ENCODE peak calls at places on chromosomes 6 and 20, in seven cellular contexts. One of them, this sample, is unnamed.
A peak's percentile ranks its signal among the peaks of the same experiment; 100 is the strongest.

GRCh38 chr20:17593902-17594301 is 24.0 kb downstream of the DSTN start:
- DNase-seq in GM12878: no peak
- DNase-seq in ovary: no peak
- DNase-seq in body of pancreas: no peak
- DNase-seq in IMR-90: no peak
- DNase-seq in uterus: no peak
- DNase-seq in tibial nerve: no peak
- DNase-seq in this sample: no peak

GRCh38 chr20:32445539-32446273 is 87.6 kb downstream of the ASXL1 start:
- DNase-seq in GM12878: no peak
- DNase-seq in ovary: no peak
- DNase-seq in body of pancreas: no peak
- DNase-seq in IMR-90: no peak
- DNase-seq in uterus: no peak
- DNase-seq in tibial nerve: peak; percentile 13
- DNase-seq in this sample: no peak

GRCh38 chr6:42049116-42049809 is 1.1 kb upstream of the TAF8 start:
- DNase-seq in GM12878: no peak
- DNase-seq in ovary: peak; percentile 62
- DNase-seq in body of pancreas: no peak
- DNase-seq in IMR-90: no peak
- DNase-seq in uterus: peak; percentile 39
- DNase-seq in tibial nerve: no peak
- DNase-seq in this sample: no peak

GRCh38 chr6:15654250-15654649 is 8.6 kb downstream of the DTNBP1 start:
- DNase-seq in GM12878: no peak
- DNase-seq in ovary: no peak
- DNase-seq in body of pancreas: no peak
- DNase-seq in IMR-90: peak; percentile 4
- DNase-seq in uterus: no peak
- DNase-seq in tibial nerve: no peak
- DNase-seq in this sample: no peak

GRCh38 chr20:56032251-56032650 is 26.9 kb upstream of the CBLN4 start:
- DNase-seq in GM12878: no peak
- DNase-seq in ovary: no peak
- DNase-seq in body of pancreas: no peak
- DNase-seq in IMR-90: no peak
- DNase-seq in uterus: no peak
- DNase-seq in tibial nerve: no peak
- DNase-seq in this sample: no peak

GRCh38 chr6:36721369-36722140 is 23.9 kb downstream of the RAB44 start:
- DNase-seq in GM12878: no peak
- DNase-seq in ovary: no peak
- DNase-seq in body of pancreas: no peak
- DNase-seq in IMR-90: no peak
- DNase-seq in uterus: no peak
- DNase-seq in tibial nerve: no peak
- DNase-seq in this sample: no peak

GRCh38 chr6:52981215-52981910 is 13.7 kb downstream of the GSTA4 start:
- DNase-seq in GM12878: no peak
- DNase-seq in ovary: no peak
- DNase-seq in body of pancreas: no peak
- DNase-seq in IMR-90: no peak
- DNase-seq in uterus: no peak
- DNase-seq in tibial nerve: no peak
- DNase-seq in this sample: no peak

GRCh38 chr20:51758978-51759544 is 9.1 kb downstream of the ATP9A start:
- DNase-seq in GM12878: no peak
- DNase-seq in ovary: no peak
- DNase-seq in body of pancreas: no peak
- DNase-seq in IMR-90: no peak
- DNase-seq in uterus: no peak
- DNase-seq in tibial nerve: no peak
- DNase-seq in this sample: no peak

GRCh38 chr6:32967151-32968091 is 973 bp upstream of the BRD2 start:
- DNase-seq in GM12878: no peak
- DNase-seq in ovary: no peak
- DNase-seq in body of pancreas: peak; percentile 62
- DNase-seq in IMR-90: peak; percentile 49
- DNase-seq in uterus: no peak
- DNase-seq in tibial nerve: no peak
- DNase-seq in this sample: peak; percentile 45

GRCh38 chr6:138546733-138547185 is 47.5 kb upstream of the NHSL1 start:
- DNase-seq in GM12878: no peak
- DNase-seq in ovary: no peak
- DNase-seq in body of pancreas: no peak
- DNase-seq in IMR-90: peak; percentile 67
- DNase-seq in uterus: no peak
- DNase-seq in tibial nerve: no peak
- DNase-seq in this sample: no peak

GRCh38 chr6:22363166-22363965 is 66.5 kb upstream of the PRL start:
- DNase-seq in GM12878: no peak
- DNase-seq in ovary: no peak
- DNase-seq in body of pancreas: no peak
- DNase-seq in IMR-90: no peak
- DNase-seq in uterus: no peak
- DNase-seq in tibial nerve: no peak
- DNase-seq in this sample: no peak

GRCh38 chr6:135753196-135753595 is 98.3 kb upstream of the PDE7B start:
- DNase-seq in GM12878: no peak
- DNase-seq in ovary: no peak
- DNase-seq in body of pancreas: no peak
- DNase-seq in IMR-90: no peak
- DNase-seq in uterus: no peak
- DNase-seq in tibial nerve: no peak
- DNase-seq in this sample: no peak

GRCh38 chr6:64280569-64280968 is 645.0 kb downstream of the PHF3 start:
- DNase-seq in GM12878: no peak
- DNase-seq in ovary: no peak
- DNase-seq in body of pancreas: peak; percentile 6
- DNase-seq in IMR-90: peak; percentile 65
- DNase-seq in uterus: no peak
- DNase-seq in tibial nerve: no peak
- DNase-seq in this sample: no peak

GRCh38 chr6:134080171-134080795 is 27.9 kb upstream of the SLC2A12 start:
- DNase-seq in GM12878: no peak
- DNase-seq in ovary: no peak
- DNase-seq in body of pancreas: no peak
- DNase-seq in IMR-90: no peak
- DNase-seq in uterus: no peak
- DNase-seq in tibial nerve: no peak
- DNase-seq in this sample: no peak

GRCh38 chr6:135258970-135259369 is 77.9 kb downstream of the MYB start:
- DNase-seq in GM12878: no peak
- DNase-seq in ovary: no peak
- DNase-seq in body of pancreas: no peak
- DNase-seq in IMR-90: no peak
- DNase-seq in uterus: no peak
- DNase-seq in tibial nerve: no peak
- DNase-seq in this sample: no peak

GRCh38 chr20:62622877-62623487 is 19.3 kb upstream of the SLCO4A1 start:
- DNase-seq in GM12878: no peak
- DNase-seq in ovary: peak; percentile 35
- DNase-seq in body of pancreas: no peak
- DNase-seq in IMR-90: no peak
- DNase-seq in uterus: no peak
- DNase-seq in tibial nerve: no peak
- DNase-seq in this sample: no peak
- TF ChIP-seq POLR2A in GM12878: no peak
- TF ChIP-seq POLR2A in ovary: no peak
- TF ChIP-seq POLR2A in body of pancreas: no peak
- TF ChIP-seq POLR2A in IMR-90: no peak
- TF ChIP-seq POLR2A in uterus: no peak
- TF ChIP-seq POLR2A in tibial nerve: no peak
- TF ChIP-seq POLR2A in this sample: no peak

GRCh38 chr20:46816916-46817638 is 77.6 kb upstream of the EYA2 start:
- DNase-seq in GM12878: no peak
- DNase-seq in ovary: no peak
- DNase-seq in body of pancreas: no peak
- DNase-seq in IMR-90: no peak
- DNase-seq in uterus: no peak
- DNase-seq in tibial nerve: no peak
- DNase-seq in this sample: no peak
- H3K27me3 ChIP-seq in GM12878: no peaks in the 10 kb centered on the region
- H3K27me3 ChIP-seq in ovary: no peaks in the 10 kb centered on the region
- H3K27me3 ChIP-seq in body of pancreas: no peaks in the 10 kb centered on the region
- H3K27me3 ChIP-seq in IMR-90: no peaks in the 10 kb centered on the region
- H3K27me3 ChIP-seq in uterus: peaks cover 7% of the 10 kb centered on the region
- H3K27me3 ChIP-seq in tibial nerve: peaks cover 5% of the 10 kb centered on the region
- H3K27me3 ChIP-seq in this sample: peaks cover 12% of the 10 kb centered on the region

DNA sequence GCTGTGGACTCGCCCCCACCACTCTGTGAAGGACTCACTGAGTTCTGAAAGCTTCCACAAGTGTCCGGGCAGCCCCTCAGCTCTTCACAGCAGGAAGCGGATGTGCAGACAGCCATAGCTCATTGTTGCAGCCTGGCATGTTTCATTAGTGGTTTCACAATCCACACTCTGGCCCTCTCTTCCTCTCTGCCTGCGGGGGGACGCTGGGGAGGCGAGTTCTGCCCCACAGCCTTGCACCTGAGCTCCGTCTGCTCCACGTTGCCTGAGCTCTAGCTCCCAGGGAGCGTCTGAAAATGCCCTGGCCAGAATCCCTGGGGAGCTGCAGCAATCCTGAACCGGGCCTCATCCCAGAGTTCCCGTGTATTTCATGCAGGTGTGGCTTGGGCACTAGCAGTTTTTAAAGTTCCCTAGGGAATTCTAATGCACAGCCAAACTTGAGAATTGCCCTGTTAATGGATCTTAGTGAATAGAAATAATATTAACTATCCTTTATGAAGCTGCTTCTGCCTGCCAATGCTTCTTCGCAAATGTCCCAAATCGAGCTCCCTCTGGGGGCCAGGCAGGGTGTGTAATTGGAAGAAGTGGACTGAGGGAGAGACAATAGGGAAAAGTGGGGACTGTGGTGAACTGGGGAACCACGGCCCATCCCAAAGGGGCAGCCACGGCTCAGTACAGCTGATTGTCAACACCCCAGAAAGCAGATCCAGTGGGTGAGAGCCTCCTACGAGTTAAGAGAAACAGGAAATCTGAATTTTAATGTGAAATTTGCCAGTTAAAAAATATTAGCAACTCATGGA is 51.5 kb downstream of the CTCFL start:
- DNase-seq in GM12878: peak; percentile 68
- DNase-seq in ovary: no peak
- DNase-seq in body of pancreas: peak; percentile 50
- DNase-seq in IMR-90: no peak
- DNase-seq in uterus: no peak
- DNase-seq in tibial nerve: no peak
- DNase-seq in this sample: no peak
- TF ChIP-seq POLR2A in GM12878: peak; percentile 28
- TF ChIP-seq POLR2A in ovary: no peak
- TF ChIP-seq POLR2A in body of pancreas: no peak
- TF ChIP-seq POLR2A in IMR-90: no peak
- TF ChIP-seq POLR2A in uterus: no peak
- TF ChIP-seq POLR2A in tibial nerve: no peak
- TF ChIP-seq POLR2A in this sample: no peak

GRCh38 chr6:28816339-28816908 is 107.4 kb downstream of the TRIM27 start:
- DNase-seq in GM12878: no peak
- DNase-seq in ovary: no peak
- DNase-seq in body of pancreas: no peak
- DNase-seq in IMR-90: no peak
- DNase-seq in uterus: no peak
- DNase-seq in tibial nerve: no peak
- DNase-seq in this sample: no peak
- H3K27me3 ChIP-seq in GM12878: peaks cover 16% of the 10 kb centered on the region
- H3K27me3 ChIP-seq in ovary: peaks cover 3% of the 10 kb centered on the region
- H3K27me3 ChIP-seq in body of pancreas: peaks cover 38% of the 10 kb centered on the region
- H3K27me3 ChIP-seq in IMR-90: peaks cover 35% of the 10 kb centered on the region
- H3K27me3 ChIP-seq in uterus: peaks cover 57% of the 10 kb centered on the region
- H3K27me3 ChIP-seq in tibial nerve: peaks cover 100% of the 10 kb centered on the region
- H3K27me3 ChIP-seq in this sample: peaks cover 73% of the 10 kb centered on the region

DNA sequence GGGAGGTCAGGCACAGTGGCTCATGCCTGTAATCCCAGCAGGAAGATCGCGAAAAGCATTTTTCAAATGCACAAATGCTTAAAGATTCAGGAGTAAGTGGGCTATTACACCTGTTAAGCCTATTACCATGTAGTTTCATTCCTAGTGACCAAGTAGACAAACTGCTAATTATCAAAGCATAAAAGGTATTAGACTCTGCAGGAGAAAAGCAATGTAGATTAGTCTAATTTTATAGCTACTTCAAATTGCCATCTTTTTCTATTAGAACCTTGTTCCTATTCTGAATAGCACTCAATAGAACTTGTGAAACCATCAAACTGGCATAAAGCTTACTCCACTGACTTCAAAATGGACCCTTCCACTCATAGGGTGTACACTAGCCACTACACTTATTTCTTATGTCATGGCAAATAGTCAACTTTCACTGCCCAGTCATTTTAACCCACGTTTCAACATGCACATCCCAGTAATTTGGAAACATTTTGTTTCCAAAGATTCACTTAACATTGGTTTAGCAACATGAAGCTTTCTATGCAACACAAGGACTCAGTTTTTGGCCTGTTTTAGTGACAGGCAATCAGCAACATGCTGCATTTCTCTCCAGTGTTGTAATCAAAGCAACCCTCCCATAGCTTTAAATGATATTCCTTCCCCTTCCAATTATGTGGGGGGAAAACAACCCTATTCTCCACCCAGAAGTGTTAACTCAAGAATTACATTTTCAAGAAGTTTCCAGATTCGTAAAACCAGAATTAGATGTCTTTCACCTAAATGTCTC is 3.9 kb downstream of the EEF1A1 start:
- DNase-seq in GM12878: no peak
- DNase-seq in ovary: no peak
- DNase-seq in body of pancreas: no peak
- DNase-seq in IMR-90: peak; percentile 14
- DNase-seq in uterus: no peak
- DNase-seq in tibial nerve: no peak
- DNase-seq in this sample: no peak
- TF ChIP-seq POLR2A in GM12878: peak; percentile 47
- TF ChIP-seq POLR2A in ovary: no peak
- TF ChIP-seq POLR2A in body of pancreas: no peak
- TF ChIP-seq POLR2A in IMR-90: peak; percentile 71
- TF ChIP-seq POLR2A in uterus: no peak
- TF ChIP-seq POLR2A in tibial nerve: no peak
- TF ChIP-seq POLR2A in this sample: no peak

DNA sequence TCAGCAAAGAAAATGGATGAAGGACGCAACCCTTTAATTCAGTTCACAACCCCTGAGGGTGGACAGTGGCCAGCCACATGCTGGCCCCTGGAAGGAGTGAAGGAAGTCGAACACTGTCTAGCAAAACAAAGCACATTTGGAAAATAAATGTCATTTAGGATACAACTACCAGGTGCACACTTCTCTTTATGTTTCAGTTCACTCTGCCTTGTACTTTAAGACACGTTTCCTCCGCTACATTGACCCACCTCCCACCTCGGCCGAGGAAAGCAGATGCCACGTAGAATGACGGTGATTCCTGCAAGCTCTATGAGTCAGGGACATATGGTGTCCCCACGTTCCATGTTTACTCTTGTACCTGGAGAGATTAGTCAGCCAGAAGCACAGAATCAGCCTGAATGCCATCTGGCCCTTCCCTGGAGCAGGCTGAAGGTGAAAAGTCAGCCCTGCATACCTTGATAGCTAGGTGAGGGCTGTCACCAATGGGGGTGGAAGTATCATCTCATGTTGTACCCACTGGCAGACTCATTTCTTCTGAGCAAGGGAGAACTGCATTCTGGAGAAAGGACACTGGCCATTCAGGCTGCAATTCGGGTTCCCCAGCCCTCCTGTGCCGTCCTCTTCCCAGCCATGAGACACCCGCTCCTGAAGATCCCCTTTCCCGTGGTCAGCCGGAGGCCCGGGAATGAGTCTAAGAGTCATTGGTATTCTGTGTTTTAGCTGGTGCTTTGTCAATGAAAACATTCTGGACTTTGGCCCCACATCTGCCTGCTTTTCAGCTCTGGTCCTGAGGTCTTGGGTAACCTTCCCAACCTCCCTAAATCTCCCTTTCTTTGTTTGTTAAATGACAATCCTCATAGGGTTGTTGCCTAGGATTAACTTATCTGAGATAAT is 60.6 kb downstream of the FOXA2 start:
- DNase-seq in GM12878: no peak
- DNase-seq in ovary: no peak
- DNase-seq in body of pancreas: peak; percentile 85
- DNase-seq in IMR-90: no peak
- DNase-seq in uterus: no peak
- DNase-seq in tibial nerve: no peak
- DNase-seq in this sample: no peak
- H3K27me3 ChIP-seq in GM12878: no peaks in the 10 kb centered on the region
- H3K27me3 ChIP-seq in ovary: no peaks in the 10 kb centered on the region
- H3K27me3 ChIP-seq in body of pancreas: no peaks in the 10 kb centered on the region
- H3K27me3 ChIP-seq in IMR-90: no peaks in the 10 kb centered on the region
- H3K27me3 ChIP-seq in uterus: no peaks in the 10 kb centered on the region
- H3K27me3 ChIP-seq in tibial nerve: no peaks in the 10 kb centered on the region
- H3K27me3 ChIP-seq in this sample: peaks cover 2% of the 10 kb centered on the region